ENCODE peak calls at places on chromosomes 7 and 10, in eight cellular contexts. J is fibroblast of lung, S is MM.1S, P is adrenal gland, Z is hepatocyte, T is gastrocnemius medialis, N is sigmoid colon, R is lower lobe of right lung. W is an unnamed sample.

GRCh38 chr10:132961864-132962622 is 19.7 kb upstream of the CFAP46 start:
- DNase-seq in N (peak; percentile 75), J (peak; percentile 78), Z (peak; percentile 91), T (no peak), S (peak; percentile 31), P (peak; percentile 88), R (peak; percentile 78), W (no peak)

GRCh38 chr10:14556285-14556956 is 218.3 kb downstream of the FAM107B start:
- DNase-seq in N (no peak), P (no peak), R (peak; percentile 63), J (peak; percentile 35), S (peak; percentile 97), T (no peak), Z (peak; percentile 56), W (no peak)

GRCh38 chr10:110912374-110912773 is 6.6 kb downstream of the BBIP1 start:
- DNase-seq in R (no peak), P (no peak), N (no peak), J (peak; percentile 60), T (no peak), Z (no peak), S (no peak), W (no peak)

GRCh38 chr10:10662720-10663467 is 354.8 kb upstream of the CELF2 start:
- DNase-seq in R (no peak), P (no peak), Z (no peak), J (peak; percentile 81), S (no peak), N (no peak), T (no peak), W (peak; percentile 72)

GRCh38 chr7:55253188-55253587 is 111.9 kb upstream of the LANCL2 start:
- DNase-seq in R (no peak), J (no peak), P (no peak), Z (no peak), S (no peak), T (no peak), N (no peak), W (no peak)

GRCh38 chr10:3782099-3782455 is 2.9 kb downstream of the KLF6 start:
- DNase-seq in R (no peak), Z (no peak), P (no peak), S (no peak), J (no peak), T (no peak), N (no peak), W (no peak)

GRCh38 chr10:84310470-84310869 is 17.9 kb upstream of the CCSER2 start:
- DNase-seq in S (no peak), N (no peak), J (peak; percentile 32), R (no peak), Z (no peak), P (no peak), T (no peak), W (no peak)

GRCh38 chr10:70530315-70530714 is 51.7 kb downstream of the PALD1 start:
- DNase-seq in Z (no peak), J (no peak), T (no peak), R (no peak), N (no peak), P (no peak), S (no peak), W (no peak)

GRCh38 chr7:55964802-55965470 is 551 bp downstream of the NIPSNAP2 start:
- DNase-seq in R (peak; percentile 91), S (peak; percentile 69), N (peak; percentile 84), T (peak; percentile 67), Z (no peak), J (peak; percentile 68), P (peak; percentile 88), W (peak; percentile 78)

GRCh38 chr10:43230909-43231522 is 35.8 kb downstream of the RASGEF1A start:
- DNase-seq in J (no peak), T (no peak), N (peak; percentile 52), R (peak; percentile 30), S (no peak), Z (no peak), P (peak; percentile 7), W (no peak)

GRCh38 chr10:110512461-110513187 is 14.9 kb downstream of the DUSP5 start:
- DNase-seq in S (peak; percentile 6), J (peak; percentile 93), R (no peak), Z (peak; percentile 54), N (peak; percentile 62), P (peak; percentile 64), T (no peak), W (peak; percentile 45)

GRCh38 chr7:142376356-142376997 is 118.6 kb upstream of the PRSS58 start:
- DNase-seq in P (no peak), R (no peak), S (no peak), J (no peak), N (no peak), T (no peak), Z (no peak), W (no peak)

GRCh38 chr10:127904931-127905622 is 1.8 kb upstream of the PTPRE start:
- DNase-seq in R (peak; percentile 36), N (peak; percentile 58), T (no peak), P (no peak), J (no peak), S (no peak), Z (peak; percentile 71), W (no peak)

GRCh38 chr10:15379043-15379442 is 8.0 kb upstream of the FAM171A1 start:
- DNase-seq in N (no peak), T (no peak), Z (no peak), P (no peak), R (no peak), J (no peak), S (no peak), W (no peak)

GRCh38 chr10:97297556-97298222 is 5.3 kb upstream of the ARHGAP19 start:
- DNase-seq in S (no peak), R (no peak), N (no peak), T (no peak), J (peak; percentile 27), P (no peak), Z (peak; percentile 49), W (no peak)

GRCh38 chr10:4515711-4516110 is 310.3 kb upstream of the AKR1E2 start:
- DNase-seq in J (no peak), S (no peak), N (no peak), T (no peak), P (no peak), Z (no peak), R (no peak), W (no peak)

GRCh38 chr7:133130166-133130565 is 48.3 kb upstream of the CHCHD3 start:
- DNase-seq in N (no peak), R (no peak), T (no peak), Z (no peak), S (no peak), J (no peak), P (no peak), W (no peak)

DNA sequence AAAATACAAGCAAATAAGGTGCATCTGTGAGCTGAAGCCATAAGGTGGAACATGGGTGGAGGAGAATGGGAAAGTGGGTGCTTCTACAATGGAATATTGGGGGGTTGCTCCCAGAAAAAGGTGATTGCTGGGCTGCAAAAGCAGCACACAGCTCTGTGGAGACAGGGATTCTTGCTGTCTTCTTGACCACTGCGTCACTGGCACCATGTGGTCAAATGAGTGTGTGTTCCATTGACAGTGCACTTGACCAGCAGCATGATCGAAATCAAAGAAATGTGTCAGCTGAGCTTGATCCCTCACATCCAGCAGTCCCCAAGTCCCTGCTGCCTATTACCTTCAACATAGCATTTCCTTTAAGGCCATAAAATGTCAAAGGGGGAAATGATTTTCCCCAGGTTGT is 56.2 kb downstream of the GPR26 start:
- DNase-seq in T (no peak), P (no peak), N (no peak), S (no peak), Z (no peak), J (no peak), R (no peak), W (no peak)
- H3K9me3 ChIP-seq in T (no peaks in the 10 kb centered on the region), P (no peaks in the 10 kb centered on the region), N (no peaks in the 10 kb centered on the region), S (no peaks in the 10 kb centered on the region), Z (no peaks in the 10 kb centered on the region), J (no peaks in the 10 kb centered on the region), R (no peaks in the 10 kb centered on the region), W (no peaks in the 10 kb centered on the region)

GRCh38 chr7:90709501-90710465 is 113.7 kb downstream of the CDK14 start:
- DNase-seq in T (no peak), P (peak; percentile 34), N (no peak), Z (peak; percentile 20), J (peak; percentile 71), S (peak; percentile 76), R (no peak), W (no peak)
- H3K27ac ChIP-seq in T (no peak overlapping the region), P (peak overlapping the region; percentile 42), N (peak overlapping the region; percentile 30), Z (peak overlapping the region; percentile 21), J (no peak overlapping the region), S (peak overlapping the region; percentile 90), R (no peak overlapping the region), W (no peak overlapping the region)

GRCh38 chr10:641149-642010 is 48.1 kb downstream of the DIP2C start:
- DNase-seq in J (no peak), N (peak; percentile 43), Z (no peak), S (no peak), R (peak; percentile 41), T (no peak), P (no peak), W (no peak)

GRCh38 chr10:640673-641045 is 48.8 kb downstream of the DIP2C start:
- DNase-seq in T (no peak), S (no peak), Z (no peak), R (no peak), N (peak; percentile 54), J (no peak), P (no peak), W (no peak)

GRCh38 chr10:639001-639750 is 50.3 kb downstream of the DIP2C start:
- DNase-seq in S (no peak), T (no peak), N (peak; percentile 52), Z (no peak), J (no peak), R (peak; percentile 39), P (no peak), W (no peak)

GRCh38 chr10:637771-638195 is 51.7 kb downstream of the DIP2C start:
- DNase-seq in J (no peak), S (no peak), Z (no peak), N (peak; percentile 60), R (no peak), T (no peak), P (no peak), W (no peak)

DNA sequence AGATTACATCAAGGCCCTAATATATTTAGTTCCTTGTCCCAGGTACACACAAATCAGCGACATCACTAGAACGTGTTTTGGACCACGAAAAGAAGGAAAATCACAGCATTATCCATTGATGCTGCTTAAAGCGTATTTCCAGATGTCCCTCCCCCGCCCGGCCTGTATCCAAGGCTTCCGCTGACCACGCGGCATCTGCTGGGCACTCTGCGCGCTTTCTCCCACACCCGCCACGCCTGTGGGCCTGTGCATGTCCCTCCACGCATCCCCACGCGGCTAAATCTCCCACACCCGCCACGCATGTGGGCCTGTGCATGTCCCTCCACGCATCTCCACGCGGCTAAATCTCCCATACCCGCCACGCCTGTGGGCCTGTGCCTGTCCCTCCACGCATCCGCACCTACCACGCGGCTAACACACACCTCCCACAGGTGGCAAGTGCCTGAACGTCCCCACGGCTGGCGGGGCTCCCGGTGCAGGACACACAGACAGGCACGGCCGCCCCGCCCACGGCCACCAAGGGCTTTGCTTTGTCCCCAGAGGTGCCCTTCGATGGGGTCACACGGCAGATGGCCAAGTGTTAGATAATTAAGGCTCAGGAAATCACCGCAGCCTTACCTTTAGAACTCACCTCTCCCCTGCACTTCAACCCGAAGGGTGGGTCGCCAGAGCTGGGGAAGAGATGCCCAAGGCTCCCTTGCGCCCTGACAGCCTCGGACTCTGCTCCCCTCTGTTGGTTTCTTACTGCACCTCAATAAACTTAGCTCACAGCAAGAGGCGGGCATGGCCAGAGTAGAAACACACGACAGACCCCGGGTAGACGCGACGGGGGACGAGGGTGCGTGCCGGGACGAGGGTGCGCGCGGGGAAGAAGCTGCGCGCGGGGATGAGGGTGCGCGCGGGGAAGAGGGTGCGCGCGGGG is 49.5 kb downstream of the DIP2C start:
- DNase-seq in J (no peak), R (peak; percentile 46), N (peak; percentile 66), Z (no peak), S (no peak), P (no peak), T (no peak), W (no peak)
- H3K9me3 ChIP-seq in J (no peaks in the 10 kb centered on the region), R (peaks cover 3% of the 10 kb centered on the region), N (no peaks in the 10 kb centered on the region), Z (no peaks in the 10 kb centered on the region), S (no peaks in the 10 kb centered on the region), P (no peaks in the 10 kb centered on the region), T (no peaks in the 10 kb centered on the region), W (no peaks in the 10 kb centered on the region)

GRCh38 chr7:157845203-157845810 is 508.5 kb downstream of the DNAJB6 start:
- DNase-seq in T (no peak), J (no peak), R (no peak), S (no peak), N (no peak), Z (no peak), P (no peak), W (no peak)
- H3K27ac ChIP-seq in T (no peak overlapping the region), J (no peak overlapping the region), R (no peak overlapping the region), S (no peak overlapping the region), N (no peak overlapping the region), Z (no peak overlapping the region), P (no peak overlapping the region), W (no peak overlapping the region)

W was measured in SJCRH30.